ENCODE peak calls at places on chromosome 3, in eight cellular contexts. S is uterus, M is body of pancreas, G is ovary, K is heart left ventricle, N is HCT116, D is A549, A is endothelial cell of umbilical vein. O is an unnamed sample.

GRCh38 chr3:26652157-26652556 is 29.6 kb downstream of the LRRC3B start:
- DNase-seq in S (no peak), M (peak), G (no peak), K (peak), N (no peak), D (no peak), A (no peak), O (no peak)

GRCh38 chr3:30810617-30811016 is 83.8 kb downstream of the GADL1 start:
- DNase-seq in S (peak), M (no peak), G (no peak), K (peak), N (no peak), D (no peak), A (no peak), O (no peak)

GRCh38 chr3:38227989-38228388 is 37.6 kb upstream of the SLC22A13 start:
- DNase-seq in S (no peak), M (no peak), G (no peak), K (no peak), N (no peak), D (no peak), A (peak), O (no peak)

GRCh38 chr3:27387625-27388024 is 18.4 kb upstream of the NEK10 start:
- DNase-seq in S (no peak), M (no peak), G (no peak), K (no peak), N (no peak), D (no peak), A (no peak), O (no peak)

GRCh38 chr3:69324362-69325025 is 61.4 kb downstream of the FRMD4B start:
- DNase-seq in S (no peak), M (no peak), G (no peak), K (no peak), N (no peak), D (no peak), A (no peak), O (no peak)

GRCh38 chr3:74824366-74824765 is 209.9 kb upstream of the CNTN3 start:
- DNase-seq in S (no peak), M (no peak), G (no peak), K (no peak), N (no peak), D (no peak), A (no peak), O (no peak)

GRCh38 chr3:157647820-157648219 is 144.6 kb upstream of the VEPH1 start:
- DNase-seq in S (no peak), M (no peak), G (no peak), K (no peak), N (no peak), D (no peak), A (no peak), O (no peak)

GRCh38 chr3:5294360-5294759 is 106.9 kb downstream of the EDEM1 start:
- DNase-seq in S (no peak), M (no peak), G (no peak), K (no peak), N (no peak), D (no peak), A (no peak), O (no peak)

GRCh38 chr3:197224034-197224444 is 74.4 kb downstream of the DLG1 start:
- DNase-seq in S (no peak), M (no peak), G (no peak), K (no peak), N (peak), D (peak), A (peak), O (no peak)

GRCh38 chr3:127672429-127673190 is at the start of gene ABTB1:
- DNase-seq in S (peak), M (peak), G (peak), K (peak), N (no peak), D (peak), A (peak), O (peak)

GRCh38 chr3:13667330-13667729 is 118.4 kb downstream of the FBLN2 start:
- DNase-seq in S (no peak), M (no peak), G (no peak), K (no peak), N (no peak), D (no peak), A (no peak), O (no peak)

GRCh38 chr3:48047841-48048456 is 31.7 kb upstream of the MAP4 start:
- DNase-seq in S (no peak), M (no peak), G (no peak), K (no peak), N (no peak), D (no peak), A (no peak), O (no peak)

GRCh38 chr3:62951037-62951613 is 75.9 kb upstream of the CADPS start:
- DNase-seq in S (no peak), M (no peak), G (no peak), K (no peak), N (no peak), D (no peak), A (no peak), O (no peak)

GRCh38 chr3:193816656-193817311 is 223.8 kb downstream of the OPA1 start:
- DNase-seq in S (peak), M (peak), G (peak), K (peak), N (no peak), D (no peak), A (no peak), O (no peak)
- H3K4me3 ChIP-seq in S (no peak), M (no peak), G (no peak), K (peak), N (no peak), D (no peak), A (no peak), O (no peak)

GRCh38 chr3:43287514-43287913 is 1.2 kb downstream of the SNRK start:
- DNase-seq in S (no peak), M (no peak), G (no peak), K (no peak), N (no peak), D (no peak), A (peak), O (no peak)
- TF ChIP-seq POLR2A in S (no peak), M (no peak), G (no peak), K (no peak), N (no peak), D (no peak), A (no peak), O (no peak)

GRCh38 chr3:56421205-56421604 is 47.1 kb downstream of the ERC2 start:
- DNase-seq in S (no peak), M (no peak), G (no peak), K (no peak), N (no peak), D (no peak), A (no peak), O (no peak)
- H3K27ac ChIP-seq in S (no peak), M (no peak), G (no peak), K (no peak), N (no peak), D (no peak), A (no peak), O (no peak)

DNA sequence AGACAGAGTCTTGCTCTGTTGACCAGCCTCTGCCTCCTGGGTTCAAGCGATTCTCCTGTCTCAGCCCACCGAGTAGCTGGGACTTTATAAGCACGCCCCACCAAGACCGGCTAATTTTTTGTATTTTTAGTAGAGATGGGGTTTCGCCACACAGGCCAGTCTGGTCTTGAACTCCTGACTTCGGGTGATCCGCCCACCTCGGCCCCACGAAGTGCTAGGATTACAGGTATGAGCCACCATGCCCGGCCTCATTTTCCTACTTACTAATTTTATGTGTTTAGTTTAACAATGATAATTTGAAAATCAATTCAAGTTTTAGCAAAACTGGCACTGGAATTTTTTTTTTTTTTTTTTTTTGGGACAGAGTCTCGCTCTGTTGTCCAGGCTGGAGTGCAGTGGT is 336.5 kb downstream of the LPP start:
- DNase-seq in S (no peak), M (no peak), G (no peak), K (no peak), N (no peak), D (no peak), A (no peak), O (no peak)
- H3K4me3 ChIP-seq in S (no peak), M (no peak), G (no peak), K (no peak), N (no peak), D (no peak), A (no peak), O (no peak)

DNA sequence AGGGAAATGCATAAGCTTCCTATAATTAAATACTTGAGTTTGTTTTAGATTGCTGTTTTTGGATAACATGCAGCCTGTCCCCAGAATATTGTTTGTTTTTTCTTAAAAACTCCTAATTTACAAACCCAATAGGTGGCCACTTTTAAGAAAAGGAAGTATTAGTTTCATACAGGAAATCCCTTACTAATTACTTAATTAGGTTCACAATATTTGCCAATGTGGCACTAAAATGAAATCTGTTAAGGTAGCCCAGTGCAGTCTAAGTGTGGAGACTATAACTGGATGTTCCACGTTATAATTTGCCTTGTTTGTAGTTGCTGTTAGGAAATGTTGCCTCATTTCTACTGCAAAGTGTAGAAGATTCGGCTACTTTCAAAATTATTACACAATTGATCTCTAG is 195.8 kb downstream of the BBX start:
- DNase-seq in S (no peak), M (no peak), G (no peak), K (no peak), N (no peak), D (no peak), A (no peak), O (no peak)
- TF ChIP-seq POLR2A in S (no peak), M (no peak), G (no peak), K (no peak), N (no peak), D (no peak), A (no peak), O (no peak)

O was measured in suprapubic skin.